ENCODE peak calls at places on chromosomes 13 and 19, in six cellular contexts. One of them, this sample, is unnamed.

GRCh38 chr19:31054430-31054829 is 294.8 kb downstream of the TSHZ3 start:
- DNase-seq in thoracic aorta: no peak
- DNase-seq in cardiac muscle cell: peak; percentile 63
- DNase-seq in prostate gland: peak; percentile 46
- DNase-seq in fibroblast of mammary gland: peak; percentile 72
- DNase-seq in progenitor cell of endocrine pancreas: peak; percentile 23
- DNase-seq in this sample: no peak

GRCh38 chr19:42627916-42628315 is 33.2 kb upstream of the CEACAM8 start:
- DNase-seq in thoracic aorta: no peak
- DNase-seq in cardiac muscle cell: no peak
- DNase-seq in prostate gland: no peak
- DNase-seq in progenitor cell of endocrine pancreas: no peak
- DNase-seq in fibroblast of mammary gland: no peak
- DNase-seq in this sample: no peak

GRCh38 chr13:106599875-106600797 is 32.2 kb upstream of the ARGLU1 start:
- DNase-seq in prostate gland: no peak
- DNase-seq in fibroblast of mammary gland: peak; percentile 68
- DNase-seq in cardiac muscle cell: no peak
- DNase-seq in thoracic aorta: no peak
- DNase-seq in progenitor cell of endocrine pancreas: no peak
- DNase-seq in this sample: no peak

GRCh38 chr13:29566864-29567263 is 28.6 kb downstream of the SLC7A1 start:
- DNase-seq in fibroblast of mammary gland: no peak
- DNase-seq in cardiac muscle cell: peak; percentile 8
- DNase-seq in thoracic aorta: no peak
- DNase-seq in progenitor cell of endocrine pancreas: no peak
- DNase-seq in prostate gland: no peak
- DNase-seq in this sample: no peak

GRCh38 chr13:27022571-27023311 is 148.9 kb downstream of the USP12 start:
- DNase-seq in fibroblast of mammary gland: peak; percentile 28
- DNase-seq in cardiac muscle cell: peak; percentile 48
- DNase-seq in thoracic aorta: no peak
- DNase-seq in prostate gland: peak; percentile 43
- DNase-seq in progenitor cell of endocrine pancreas: no peak
- DNase-seq in this sample: no peak

GRCh38 chr13:110756268-110756667 is 42.8 kb downstream of the ING1 start:
- DNase-seq in cardiac muscle cell: no peak
- DNase-seq in progenitor cell of endocrine pancreas: no peak
- DNase-seq in thoracic aorta: no peak
- DNase-seq in prostate gland: no peak
- DNase-seq in fibroblast of mammary gland: peak; percentile 71
- DNase-seq in this sample: no peak

GRCh38 chr19:8662263-8662662 is 31.8 kb downstream of the NFILZ start:
- DNase-seq in thoracic aorta: no peak
- DNase-seq in progenitor cell of endocrine pancreas: no peak
- DNase-seq in fibroblast of mammary gland: no peak
- DNase-seq in prostate gland: no peak
- DNase-seq in cardiac muscle cell: no peak
- DNase-seq in this sample: no peak

GRCh38 chr13:109517516-109517915 is 268.9 kb downstream of the IRS2 start:
- DNase-seq in prostate gland: no peak
- DNase-seq in thoracic aorta: no peak
- DNase-seq in progenitor cell of endocrine pancreas: no peak
- DNase-seq in fibroblast of mammary gland: peak; percentile 26
- DNase-seq in cardiac muscle cell: no peak
- DNase-seq in this sample: no peak

GRCh38 chr13:36552334-36552733 is 120.0 kb downstream of the CCNA1 start:
- DNase-seq in fibroblast of mammary gland: no peak
- DNase-seq in progenitor cell of endocrine pancreas: no peak
- DNase-seq in thoracic aorta: no peak
- DNase-seq in cardiac muscle cell: no peak
- DNase-seq in prostate gland: no peak
- DNase-seq in this sample: no peak

GRCh38 chr19:16688084-16688483 is 27.1 kb downstream of the TMEM38A start:
- DNase-seq in cardiac muscle cell: no peak
- DNase-seq in thoracic aorta: no peak
- DNase-seq in fibroblast of mammary gland: no peak
- DNase-seq in prostate gland: no peak
- DNase-seq in progenitor cell of endocrine pancreas: no peak
- DNase-seq in this sample: no peak

GRCh38 chr13:114017028-114017630 is 43.3 kb upstream of the C13orf46 start:
- DNase-seq in prostate gland: no peak
- DNase-seq in thoracic aorta: no peak
- DNase-seq in progenitor cell of endocrine pancreas: no peak
- DNase-seq in cardiac muscle cell: no peak
- DNase-seq in fibroblast of mammary gland: peak; percentile 57
- DNase-seq in this sample: no peak

GRCh38 chr19:32196690-32197420 is 148.6 kb upstream of the ZNF507 start:
- DNase-seq in thoracic aorta: no peak
- DNase-seq in fibroblast of mammary gland: no peak
- DNase-seq in progenitor cell of endocrine pancreas: no peak
- DNase-seq in prostate gland: no peak
- DNase-seq in cardiac muscle cell: no peak
- DNase-seq in this sample: no peak

GRCh38 chr13:33571618-33572017 is 246.3 kb upstream of the RFC3 start:
- DNase-seq in progenitor cell of endocrine pancreas: no peak
- DNase-seq in prostate gland: no peak
- DNase-seq in thoracic aorta: no peak
- DNase-seq in fibroblast of mammary gland: no peak
- DNase-seq in cardiac muscle cell: no peak
- DNase-seq in this sample: no peak

GRCh38 chr13:41179593-41180250 is 14.6 kb downstream of the KBTBD7 start:
- DNase-seq in prostate gland: no peak
- DNase-seq in fibroblast of mammary gland: peak; percentile 87
- DNase-seq in thoracic aorta: no peak
- DNase-seq in progenitor cell of endocrine pancreas: no peak
- DNase-seq in cardiac muscle cell: no peak
- DNase-seq in this sample: no peak

GRCh38 chr13:84912720-84913119 is 886.5 kb downstream of the SLITRK6 start:
- DNase-seq in cardiac muscle cell: no peak
- DNase-seq in progenitor cell of endocrine pancreas: no peak
- DNase-seq in prostate gland: no peak
- DNase-seq in fibroblast of mammary gland: no peak
- DNase-seq in thoracic aorta: no peak
- DNase-seq in this sample: no peak

DNA sequence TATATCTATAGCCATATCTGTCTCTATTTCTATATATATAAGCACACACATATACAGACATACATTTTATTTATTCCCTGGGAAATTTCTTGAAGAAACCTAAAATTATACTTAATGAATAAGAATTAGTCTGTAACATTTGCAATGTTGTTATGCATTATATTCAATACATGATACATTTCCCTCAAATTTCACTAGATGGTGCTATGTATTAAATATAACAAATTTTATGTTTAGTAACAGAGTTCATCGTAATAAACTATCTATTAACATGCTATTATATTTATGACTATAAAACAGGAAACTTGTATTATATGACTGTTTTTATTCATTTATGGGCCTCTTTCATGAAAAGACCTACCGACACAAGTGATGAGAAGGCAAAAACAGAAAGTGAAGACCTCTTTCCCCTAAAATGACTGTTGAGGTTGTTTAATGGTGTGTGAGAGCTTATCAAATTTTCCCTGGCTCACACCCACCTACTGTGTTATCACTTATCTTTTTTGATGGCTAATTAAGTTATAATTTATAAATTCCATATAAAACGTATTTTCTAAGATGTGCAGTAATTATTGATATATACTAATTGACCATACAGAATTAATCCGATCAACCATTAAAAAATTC is 881.9 kb downstream of the SLITRK6 start:
- DNase-seq in cardiac muscle cell: peak; percentile 10
- DNase-seq in progenitor cell of endocrine pancreas: no peak
- DNase-seq in thoracic aorta: no peak
- DNase-seq in fibroblast of mammary gland: peak; percentile 22
- DNase-seq in prostate gland: no peak
- DNase-seq in this sample: no peak
- TF ChIP-seq CTCF in cardiac muscle cell: peak; percentile 31
- TF ChIP-seq CTCF in progenitor cell of endocrine pancreas: peak; percentile 69
- TF ChIP-seq CTCF in thoracic aorta: no peak
- TF ChIP-seq CTCF in fibroblast of mammary gland: peak; percentile 18
- TF ChIP-seq CTCF in prostate gland: no peak
- TF ChIP-seq CTCF in this sample: peak; percentile 74

DNA sequence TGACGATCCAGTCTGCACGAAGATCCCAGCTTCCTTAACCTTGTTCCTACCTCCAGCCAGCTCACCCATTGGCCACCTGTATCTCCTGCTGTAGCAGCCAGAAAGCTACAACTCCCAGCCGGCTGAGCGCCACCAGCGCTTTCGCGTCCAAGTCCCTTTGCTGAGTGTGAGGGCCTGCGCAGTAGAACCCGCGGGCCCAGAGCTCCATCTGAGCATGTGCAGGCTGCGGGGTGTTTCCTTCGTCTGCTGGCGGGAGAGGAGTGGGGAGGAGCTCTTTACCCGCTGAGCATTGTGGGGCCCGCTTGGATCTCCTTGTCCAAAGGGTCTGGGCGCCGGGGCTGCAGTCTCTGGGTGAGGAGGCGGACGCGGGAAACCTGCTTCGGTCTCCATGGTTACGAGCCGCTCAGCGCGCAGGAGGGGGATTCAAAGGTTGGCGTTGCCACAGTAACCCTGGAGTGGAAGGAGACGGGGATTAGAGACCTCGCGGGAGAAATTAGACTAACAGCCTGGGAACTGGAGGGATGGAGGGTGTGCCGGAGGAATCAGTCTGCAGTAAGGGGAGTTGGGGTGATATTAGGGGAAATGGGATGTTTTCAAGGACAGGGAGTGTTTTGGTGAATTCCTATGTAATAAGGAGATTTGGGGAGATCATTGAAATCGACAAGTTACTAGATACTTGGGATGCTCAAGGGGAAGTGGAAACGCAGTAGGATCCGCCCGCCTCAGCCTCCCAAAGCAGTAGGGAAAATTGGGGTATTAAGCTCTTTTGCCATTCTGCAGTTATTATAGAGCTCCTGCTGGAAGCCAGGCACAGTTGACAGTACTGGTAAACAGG is 33.5 kb downstream of the ZSWIM9 start:
- DNase-seq in prostate gland: peak; percentile 94
- DNase-seq in cardiac muscle cell: peak; percentile 96
- DNase-seq in thoracic aorta: peak; percentile 67
- DNase-seq in fibroblast of mammary gland: peak; percentile 89
- DNase-seq in progenitor cell of endocrine pancreas: peak; percentile 91
- DNase-seq in this sample: peak; percentile 90
- TF ChIP-seq CTCF in prostate gland: no peak
- TF ChIP-seq CTCF in cardiac muscle cell: no peak
- TF ChIP-seq CTCF in thoracic aorta: no peak
- TF ChIP-seq CTCF in fibroblast of mammary gland: no peak
- TF ChIP-seq CTCF in progenitor cell of endocrine pancreas: no peak
- TF ChIP-seq CTCF in this sample: no peak

DNA sequence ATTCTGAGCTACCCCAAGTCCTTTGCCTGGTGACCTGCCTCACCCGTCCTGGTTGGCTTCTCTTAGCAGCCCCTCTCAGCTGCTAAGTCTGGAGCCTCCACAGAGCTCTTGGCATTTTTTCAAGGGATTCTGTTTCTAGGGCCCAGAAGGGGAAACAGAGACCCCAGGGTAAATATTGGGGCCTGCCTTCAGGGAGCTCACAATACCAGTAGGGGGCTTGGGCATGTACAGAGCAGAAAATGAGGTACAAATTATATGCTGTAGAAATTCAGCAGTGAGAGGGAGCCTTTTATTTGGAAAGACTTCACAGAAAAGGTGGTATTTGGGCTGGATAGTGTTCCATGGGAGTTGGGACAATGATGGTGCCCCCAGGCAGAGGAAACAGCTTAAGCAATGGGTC is 3.7 kb downstream of the SAMD4B start:
- DNase-seq in progenitor cell of endocrine pancreas: no peak
- DNase-seq in fibroblast of mammary gland: no peak
- DNase-seq in thoracic aorta: no peak
- DNase-seq in prostate gland: no peak
- DNase-seq in cardiac muscle cell: no peak
- DNase-seq in this sample: no peak
- TF ChIP-seq CTCF in progenitor cell of endocrine pancreas: peak; percentile 24
- TF ChIP-seq CTCF in fibroblast of mammary gland: peak; percentile 5
- TF ChIP-seq CTCF in thoracic aorta: no peak
- TF ChIP-seq CTCF in prostate gland: no peak
- TF ChIP-seq CTCF in cardiac muscle cell: peak; percentile 15
- TF ChIP-seq CTCF in this sample: no peak

DNA sequence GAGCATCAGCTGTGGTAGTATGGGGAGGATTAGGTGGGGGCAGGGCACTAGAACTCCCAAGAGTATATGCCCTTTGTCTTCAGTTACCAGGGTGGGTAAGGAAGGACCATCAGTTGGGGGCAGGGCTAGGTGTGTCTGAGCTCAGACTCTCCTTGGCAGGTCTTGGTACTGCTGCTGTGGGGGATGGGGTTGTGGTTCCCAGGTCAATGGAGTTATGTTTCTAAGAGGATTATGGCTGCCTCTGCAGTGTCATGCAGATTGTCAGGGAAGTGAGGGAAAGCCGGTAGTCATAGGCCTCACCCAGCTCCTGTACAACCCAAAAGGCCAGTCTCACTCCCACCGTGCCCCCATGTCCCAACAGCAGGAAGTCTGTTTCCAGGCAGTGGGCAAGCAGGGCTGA is 8.8 kb upstream of the ZNF578 start:
- DNase-seq in prostate gland: no peak
- DNase-seq in progenitor cell of endocrine pancreas: no peak
- DNase-seq in cardiac muscle cell: no peak
- DNase-seq in thoracic aorta: no peak
- DNase-seq in fibroblast of mammary gland: no peak
- DNase-seq in this sample: no peak
- TF ChIP-seq CTCF in prostate gland: no peak
- TF ChIP-seq CTCF in progenitor cell of endocrine pancreas: no peak
- TF ChIP-seq CTCF in cardiac muscle cell: no peak
- TF ChIP-seq CTCF in thoracic aorta: no peak
- TF ChIP-seq CTCF in fibroblast of mammary gland: no peak
- TF ChIP-seq CTCF in this sample: no peak

DNA sequence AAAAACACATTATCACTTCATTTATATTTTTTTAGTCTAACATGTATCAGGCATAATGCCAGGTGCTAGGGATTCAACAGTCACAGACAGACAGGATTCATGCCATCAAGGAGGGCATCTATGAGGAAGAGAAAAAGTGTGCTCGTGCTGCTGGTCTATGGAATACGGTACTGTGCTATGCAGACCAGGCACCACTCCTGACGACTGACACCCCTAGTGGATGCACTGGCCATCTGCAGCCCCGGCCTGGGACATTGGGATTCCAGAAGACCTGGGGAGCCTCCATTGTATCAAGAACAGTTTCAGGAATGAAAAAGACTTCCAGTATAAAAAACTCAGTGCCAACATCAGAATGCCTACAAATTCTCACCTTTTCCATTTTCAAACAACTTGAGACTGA is 94.0 kb downstream of the KLF12 start:
- DNase-seq in progenitor cell of endocrine pancreas: peak; percentile 28
- DNase-seq in thoracic aorta: no peak
- DNase-seq in fibroblast of mammary gland: peak; percentile 32
- DNase-seq in prostate gland: no peak
- DNase-seq in cardiac muscle cell: peak; percentile 76
- DNase-seq in this sample: peak; percentile 27
- TF ChIP-seq CTCF in progenitor cell of endocrine pancreas: peak; percentile 66
- TF ChIP-seq CTCF in thoracic aorta: peak; percentile 40
- TF ChIP-seq CTCF in fibroblast of mammary gland: peak; percentile 50
- TF ChIP-seq CTCF in prostate gland: no peak
- TF ChIP-seq CTCF in cardiac muscle cell: peak; percentile 53
- TF ChIP-seq CTCF in this sample: peak; percentile 44